ENCODE peak calls at places on chromosome 7, in five cellular contexts. D, J, V, I and K are unnamed samples.

GRCh38 chr7:38545977-38546376 is 85.2 kb downstream of the AMPH start:
- DNase-seq in I (no peak), J (no peak), D (no peak), V (no peak), K (no peak)

GRCh38 chr7:120421151-120421651 is 148.2 kb downstream of the KCND2 start:
- DNase-seq in I (no peak), D (no peak), V (no peak), J (no peak), K (no peak)

GRCh38 chr7:122507591-122507990 is 191.3 kb downstream of the RNF133 start:
- DNase-seq in D (no peak), V (no peak), I (no peak), J (no peak), K (no peak)

GRCh38 chr7:39700932-39701331 is 77.6 kb downstream of the RALA start:
- DNase-seq in J (no peak), D (no peak), I (peak; percentile 35), V (peak; percentile 26), K (no peak)

GRCh38 chr7:106139253-106140251 is 27.4 kb upstream of the SYPL1 start:
- DNase-seq in D (no peak), I (peak; percentile 24), V (peak; percentile 88), J (no peak), K (peak; percentile 83)

GRCh38 chr7:116139807-116140206 is 70.5 kb upstream of the TES start:
- DNase-seq in I (no peak), V (no peak), D (no peak), J (no peak), K (no peak)

GRCh38 chr7:100632951-100633717 is 8.2 kb downstream of the TFR2 start:
- DNase-seq in D (peak; percentile 61), V (no peak), I (peak; percentile 72), J (peak; percentile 90), K (peak; percentile 30)

GRCh38 chr7:91240546-91240945 is 23.7 kb upstream of the FZD1 start:
- DNase-seq in D (no peak), J (no peak), I (no peak), V (no peak), K (no peak)

GRCh38 chr7:132065193-132065972 is 509.0 kb upstream of the PODXL start:
- DNase-seq in J (peak; percentile 94), D (no peak), I (peak; percentile 30), V (peak; percentile 83), K (peak; percentile 87)

GRCh38 chr7:122027058-122027457 is 117.0 kb downstream of the AASS start:
- DNase-seq in I (no peak), V (no peak), J (no peak), D (no peak), K (no peak)

GRCh38 chr7:117219485-117219884 is 103.4 kb downstream of the WNT2 start:
- DNase-seq in J (no peak), I (no peak), V (no peak), D (no peak), K (no peak)

GRCh38 chr7:84701524-84702306 is 485.1 kb downstream of the SEMA3D start:
- DNase-seq in J (peak; percentile 53), V (no peak), D (peak; percentile 31), I (peak; percentile 21), K (no peak)

GRCh38 chr7:45918556-45918955 is 2.5 kb downstream of the IGFBP3 start:
- DNase-seq in J (no peak), I (no peak), D (no peak), V (no peak), K (no peak)

GRCh38 chr7:110050831-110051230 is 1040.1 kb upstream of the LRRN3 start:
- DNase-seq in V (no peak), J (no peak), I (no peak), D (no peak), K (no peak)

GRCh38 chr7:101328159-101328558 is 6.5 kb upstream of the IFT22 start:
- DNase-seq in D (no peak), V (no peak), I (no peak), J (no peak), K (no peak)

GRCh38 chr7:86920154-86920553 is 139.3 kb downstream of the ELAPOR2 start:
- DNase-seq in D (no peak), I (no peak), V (no peak), J (no peak), K (no peak)

GRCh38 chr7:17651926-17652385 is 288.3 kb downstream of the SNX13 start:
- DNase-seq in D (no peak), I (no peak), V (peak; percentile 14), J (no peak), K (peak; percentile 22)

GRCh38 chr7:142248-142955 is 50.0 kb upstream of the FAM20C start:
- DNase-seq in J (no peak), V (no peak), I (peak; percentile 81), D (peak; percentile 96), K (peak; percentile 53)
- TF ChIP-seq POLR2A in J (no peak), V (no peak), I (no peak), D (no peak), K (no peak)

GRCh38 chr7:13016036-13016581 is 328.7 kb downstream of the ARL4A start:
- DNase-seq in D (no peak), V (no peak), I (no peak), J (no peak), K (no peak)

GRCh38 chr7:13017325-13017853 is 330.0 kb downstream of the ARL4A start:
- DNase-seq in I (no peak), J (peak; percentile 65), V (no peak), D (no peak), K (no peak)

GRCh38 chr7:13017881-13018280 is 330.4 kb downstream of the ARL4A start:
- DNase-seq in V (no peak), D (no peak), J (no peak), I (no peak), K (no peak)

GRCh38 chr7:13021566-13021965 is 334.1 kb downstream of the ARL4A start:
- DNase-seq in V (no peak), D (no peak), J (no peak), I (no peak), K (no peak)

GRCh38 chr7:13016633-13017324 is 329.3 kb downstream of the ARL4A start:
- DNase-seq in J (peak; percentile 16), V (no peak), D (no peak), I (no peak), K (no peak)
- H3K27ac ChIP-seq in J (peak overlapping the region; percentile 84), V (no peak overlapping the region), D (no peak overlapping the region), I (no peak overlapping the region), K (no peak overlapping the region)

GRCh38 chr7:50304158-50304910 is at the start of gene IKZF1:
- DNase-seq in J (no peak), I (peak; percentile 69), D (peak; percentile 65), V (peak; percentile 29), K (peak; percentile 20)
- TF ChIP-seq POLR2A in J (no peak), I (no peak), D (no peak), V (peak; percentile 20), K (no peak)

GRCh38 chr7:802500-803242 is 29.6 kb upstream of the SUN1 start:
- DNase-seq in D (no peak), J (no peak), I (no peak), V (no peak), K (no peak)

GRCh38 chr7:803243-803635 is 29.0 kb upstream of the SUN1 start:
- DNase-seq in J (no peak), D (no peak), I (no peak), V (no peak), K (no peak)

GRCh38 chr7:801940-802364 is 30.3 kb upstream of the SUN1 start:
- DNase-seq in J (no peak), D (peak; percentile 76), I (peak; percentile 67), V (peak; percentile 60), K (peak; percentile 68)

DNA sequence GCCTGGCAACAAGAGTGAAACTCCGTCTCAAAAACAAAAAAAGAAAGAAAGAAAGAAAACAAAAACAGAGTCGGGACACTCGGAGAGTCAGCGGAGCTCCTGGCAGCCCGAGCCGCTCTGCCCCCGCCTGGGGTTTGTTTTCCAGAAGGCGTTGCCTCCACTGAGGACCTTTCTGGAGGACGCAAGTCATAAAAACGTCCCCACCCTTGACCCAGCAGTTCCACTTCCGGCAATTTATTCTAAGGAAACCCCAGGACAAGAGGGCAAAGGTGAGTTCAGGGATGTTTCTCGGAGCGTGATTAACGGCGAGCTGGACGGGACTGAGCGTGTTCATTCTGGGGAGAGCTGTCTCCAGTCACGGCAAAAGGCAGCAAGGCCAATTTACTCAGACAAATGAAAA is 27.0 kb upstream of the SUN1 start:
- DNase-seq in D (no peak), J (no peak), I (peak; percentile 81), V (peak; percentile 47), K (peak; percentile 77)
- H3K27ac ChIP-seq in D (peak overlapping the region; percentile 6), J (no peak overlapping the region), I (peak overlapping the region; percentile 72), V (peak overlapping the region; percentile 80), K (peak overlapping the region; percentile 89)

DNA sequence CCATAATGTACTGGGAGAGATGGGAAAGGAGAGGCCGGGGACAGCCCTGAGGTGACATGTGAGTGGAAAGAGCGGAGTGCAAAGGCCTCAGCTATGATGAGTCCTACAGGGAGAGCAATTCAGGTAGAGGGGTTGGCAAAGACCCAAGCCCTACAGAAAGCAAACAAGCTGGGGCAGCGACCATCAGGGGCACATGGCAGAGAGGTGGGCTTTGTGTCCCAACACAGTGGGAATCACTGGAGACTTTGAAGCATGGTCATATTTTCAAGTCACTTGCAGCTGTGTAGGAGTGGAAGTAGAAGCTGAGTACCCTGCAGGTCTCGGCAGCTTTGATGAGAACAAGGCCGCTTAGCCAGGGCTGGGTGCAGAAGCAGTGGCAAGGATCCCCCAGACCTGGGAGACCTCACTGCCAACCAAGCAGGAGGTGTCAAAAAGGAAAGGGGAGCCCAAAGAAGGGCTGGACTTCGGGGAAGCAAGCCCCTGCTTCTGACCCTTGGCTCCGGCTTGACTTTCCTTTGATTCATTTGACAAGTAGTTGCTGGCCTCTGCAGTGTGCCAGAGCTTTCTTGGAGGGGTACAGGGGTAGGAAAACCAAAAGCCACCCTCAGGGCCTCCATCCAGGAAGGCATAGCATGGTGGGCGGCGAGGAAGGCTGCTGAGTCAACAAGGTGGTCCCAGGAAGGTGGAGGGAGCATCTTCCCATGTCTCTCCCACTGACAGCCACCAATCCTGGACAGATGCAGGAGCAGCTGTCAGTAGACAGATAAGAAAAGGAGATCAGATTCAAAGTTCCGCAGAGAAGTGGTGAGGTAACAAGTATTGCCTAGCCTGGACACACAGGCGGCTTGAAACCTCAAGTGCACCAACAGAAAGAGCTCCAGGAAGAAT is 1.9 kb upstream of the PGAM2 start:
- DNase-seq in I (peak; percentile 6), V (peak; percentile 20), J (no peak), D (no peak), K (no peak)
- TF ChIP-seq POLR2A in I (no peak), V (no peak), J (peak; percentile 25), D (no peak), K (no peak)

GRCh38 chr7:134084488-134085144 is 42.5 kb upstream of the LRGUK start:
- DNase-seq in D (no peak), J (no peak), V (no peak), I (no peak), K (no peak)
- H3K27ac ChIP-seq in D (no peak overlapping the region), J (no peak overlapping the region), V (no peak overlapping the region), I (no peak overlapping the region), K (no peak overlapping the region)

GRCh38 chr7:137987968-137988367 is 13.9 kb downstream of the CREB3L2 start:
- DNase-seq in I (peak; percentile 47), V (no peak), J (no peak), D (no peak), K (no peak)
- TF ChIP-seq POLR2A in I (no peak), V (no peak), J (no peak), D (no peak), K (no peak)

GRCh38 chr7:96303686-96304443 is 18.0 kb downstream of the SLC25A13 start:
- DNase-seq in J (no peak), D (no peak), I (no peak), V (no peak), K (no peak)
- H3K27ac ChIP-seq in J (no peak overlapping the region), D (peak overlapping the region; percentile 50), I (peak overlapping the region; percentile 10), V (no peak overlapping the region), K (no peak overlapping the region)